ENCODE peak calls at places on chromosomes 5 and 9, in five cellular contexts. C is SJSA1, H is coronary artery, M is body of pancreas, D is DND-41. B is an unnamed sample.

GRCh38 chr5:79416499-79416898 is 97.4 kb downstream of the HOMER1 start:
- DNase-seq in C (no peak), H (no peak), M (no peak), D (no peak), B (no peak)

GRCh38 chr5:74625742-74626241 is 14.7 kb downstream of the ENC1 start:
- DNase-seq in C (peak), H (no peak), M (no peak), D (no peak), B (no peak)

GRCh38 chr5:74766348-74766886 is 500 bp downstream of the GFM2 start:
- DNase-seq in C (no peak), H (no peak), M (no peak), D (peak), B (peak)

GRCh38 chr9:120353501-120353900 is 226.5 kb downstream of the CDK5RAP2 start:
- DNase-seq in C (no peak), H (no peak), M (no peak), D (no peak), B (no peak)

GRCh38 chr5:59489551-59489950 is 404.0 kb downstream of the PDE4D start:
- DNase-seq in C (no peak), H (no peak), M (no peak), D (no peak), B (no peak)

GRCh38 chr9:117160254-117160653 is 254.6 kb downstream of the ASTN2 start:
- DNase-seq in C (no peak), H (no peak), M (no peak), D (no peak), B (no peak)

GRCh38 chr9:121249563-121249962 is 18.4 kb upstream of the GSN start:
- DNase-seq in C (no peak), H (no peak), M (no peak), D (no peak), B (no peak)

GRCh38 chr9:16688814-16689213 is 181.7 kb downstream of the BNC2 start:
- DNase-seq in C (no peak), H (no peak), M (no peak), D (no peak), B (no peak)

GRCh38 chr5:149605998-149606721 is 24.9 kb downstream of the ARHGEF37 start:
- DNase-seq in C (peak), H (no peak), M (no peak), D (no peak), B (no peak)

GRCh38 chr9:107036367-107036766 is 173.4 kb downstream of the ZNF462 start:
- DNase-seq in C (no peak), H (no peak), M (no peak), D (no peak), B (no peak)

GRCh38 chr5:143192191-143192880 is 211.2 kb downstream of the NR3C1 start:
- DNase-seq in C (no peak), H (no peak), M (no peak), D (no peak), B (no peak)

GRCh38 chr9:2857564-2858198 is 13.8 kb upstream of the PUM3 start:
- DNase-seq in C (peak), H (no peak), M (peak), D (peak), B (peak)

GRCh38 chr5:40754381-40755092 is 1.2 kb downstream of the TTC33 start:
- DNase-seq in C (no peak), H (no peak), M (no peak), D (no peak), B (peak)

GRCh38 chr5:56585973-56586740 is 229.2 kb upstream of the MAP3K1 start:
- DNase-seq in C (no peak), H (no peak), M (no peak), D (no peak), B (peak)

GRCh38 chr9:108885643-108886348 is 23.7 kb downstream of the ACTL7A start:
- DNase-seq in C (peak), H (no peak), M (peak), D (peak), B (peak)

GRCh38 chr5:39775458-39776365 is 350.9 kb upstream of the DAB2 start:
- DNase-seq in C (peak), H (no peak), M (no peak), D (no peak), B (no peak)

GRCh38 chr9:107208121-107208520 is 75.0 kb upstream of the RAD23B start:
- DNase-seq in C (no peak), H (no peak), M (no peak), D (no peak), B (no peak)

GRCh38 chr9:79652598-79652997 is 80.8 kb downstream of the TLE4 start:
- DNase-seq in C (peak), H (no peak), M (no peak), D (no peak), B (no peak)

GRCh38 chr5:154648706-154649105 is 106.5 kb upstream of the LARP1 start:
- DNase-seq in C (no peak), H (no peak), M (peak), D (no peak), B (no peak)

GRCh38 chr9:974993-975739 is 1.3 kb upstream of the DMRT3 start:
- DNase-seq in C (no peak), H (no peak), M (no peak), D (no peak), B (no peak)

GRCh38 chr5:55624841-55625602 is 87.1 kb downstream of the SLC38A9 start:
- DNase-seq in C (no peak), H (no peak), M (no peak), D (no peak), B (no peak)

GRCh38 chr9:34615132-34615531 is 3.2 kb upstream of the RPP25L start:
- DNase-seq in C (no peak), H (no peak), M (no peak), D (no peak), B (no peak)

GRCh38 chr9:123775885-123776284 is 154.0 kb downstream of the DENND1A start:
- DNase-seq in C (no peak), H (no peak), M (no peak), D (no peak), B (peak)

DNA sequence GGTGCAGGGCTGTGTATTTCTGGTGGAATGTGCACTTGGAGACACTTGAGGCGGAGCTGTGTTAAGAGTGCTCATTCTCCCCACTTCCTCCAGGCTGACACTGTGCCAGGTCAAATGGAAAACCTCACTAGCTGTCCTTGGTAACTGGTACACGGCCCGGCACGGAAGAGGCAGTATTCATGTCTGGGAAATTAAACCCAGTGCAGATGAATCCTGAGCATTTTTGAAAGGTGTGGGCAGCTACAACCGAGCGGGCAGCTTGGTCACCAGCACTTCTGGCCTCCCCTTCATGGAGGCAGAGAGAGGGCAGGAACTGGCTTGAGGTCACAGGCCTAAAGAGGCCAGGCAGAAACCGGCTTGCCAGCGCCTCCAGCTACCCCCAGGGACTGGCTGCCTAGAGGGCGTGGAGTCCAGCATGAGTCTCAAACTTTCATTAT is 1.6 kb downstream of the CLPTM1L start:
- DNase-seq in C (no peak), H (no peak), M (no peak), D (no peak), B (no peak)
- H3K4me3 ChIP-seq in C (peak), H (peak), M (no peak), D (peak), B (peak)

GRCh38 chr5:172076783-172077244 is 70.4 kb upstream of the FBXW11 start:
- DNase-seq in C (no peak), H (no peak), M (no peak), D (no peak), B (no peak)

GRCh38 chr5:172075655-172076054 is 69.2 kb upstream of the FBXW11 start:
- DNase-seq in C (no peak), H (no peak), M (no peak), D (no peak), B (no peak)

GRCh38 chr5:172078027-172078426 is 71.6 kb upstream of the FBXW11 start:
- DNase-seq in C (no peak), H (no peak), M (peak), D (no peak), B (no peak)

GRCh38 chr5:172082180-172082579 is 75.7 kb upstream of the FBXW11 start:
- DNase-seq in C (no peak), H (peak), M (no peak), D (no peak), B (no peak)

DNA sequence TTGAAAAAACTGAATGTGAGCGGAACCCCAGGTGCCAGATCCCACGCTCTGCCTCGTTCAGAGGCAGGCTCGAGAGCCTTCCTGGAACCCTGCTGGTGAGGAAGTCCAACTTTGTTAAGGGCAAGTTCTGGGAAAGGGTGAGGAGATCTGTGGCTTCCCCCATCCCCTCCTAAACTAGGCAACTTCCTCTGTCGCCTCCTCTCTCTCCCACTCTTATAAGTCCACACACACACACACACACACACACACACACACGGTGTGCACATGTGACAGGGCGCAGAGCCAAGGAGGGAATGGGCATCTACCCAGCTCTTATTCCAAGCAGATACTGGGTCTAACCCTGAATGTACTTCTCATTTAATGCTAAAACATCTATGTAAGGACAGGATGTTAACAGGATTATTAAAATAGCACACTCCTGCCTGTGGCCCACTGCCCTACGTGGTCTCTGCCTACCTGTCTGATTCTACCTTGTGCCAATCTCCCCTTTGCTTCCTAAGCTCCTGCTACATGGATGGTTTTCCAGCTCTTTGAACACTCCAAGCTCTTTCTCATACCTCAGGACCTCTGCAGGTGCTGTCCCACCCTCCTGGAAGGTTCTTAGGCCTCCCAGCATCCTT is 72.4 kb upstream of the FBXW11 start:
- DNase-seq in C (no peak), H (no peak), M (peak), D (peak), B (no peak)
- H3K4me3 ChIP-seq in C (no peak), H (no peak), M (no peak), D (no peak), B (no peak)

GRCh38 chr5:34548086-34548403 is 108.1 kb upstream of the RAI14 start:
- DNase-seq in C (no peak), H (no peak), M (no peak), D (no peak), B (no peak)
- H3K4me3 ChIP-seq in C (no peak), H (no peak), M (no peak), D (no peak), B (no peak)

GRCh38 chr9:95796029-95796428 is 79.5 kb upstream of the ERCC6L2 start:
- DNase-seq in C (no peak), H (no peak), M (no peak), D (no peak), B (no peak)

GRCh38 chr9:95791695-95792094 is 83.8 kb upstream of the ERCC6L2 start:
- DNase-seq in C (no peak), H (no peak), M (no peak), D (no peak), B (peak)

GRCh38 chr9:95788486-95789110 is 86.9 kb upstream of the ERCC6L2 start:
- DNase-seq in C (no peak), H (no peak), M (no peak), D (no peak), B (no peak)

GRCh38 chr9:95793924-95794828 is 81.3 kb upstream of the ERCC6L2 start:
- DNase-seq in C (no peak), H (no peak), M (no peak), D (no peak), B (no peak)
- H3K4me3 ChIP-seq in C (no peak), H (no peak), M (no peak), D (no peak), B (no peak)

DNA sequence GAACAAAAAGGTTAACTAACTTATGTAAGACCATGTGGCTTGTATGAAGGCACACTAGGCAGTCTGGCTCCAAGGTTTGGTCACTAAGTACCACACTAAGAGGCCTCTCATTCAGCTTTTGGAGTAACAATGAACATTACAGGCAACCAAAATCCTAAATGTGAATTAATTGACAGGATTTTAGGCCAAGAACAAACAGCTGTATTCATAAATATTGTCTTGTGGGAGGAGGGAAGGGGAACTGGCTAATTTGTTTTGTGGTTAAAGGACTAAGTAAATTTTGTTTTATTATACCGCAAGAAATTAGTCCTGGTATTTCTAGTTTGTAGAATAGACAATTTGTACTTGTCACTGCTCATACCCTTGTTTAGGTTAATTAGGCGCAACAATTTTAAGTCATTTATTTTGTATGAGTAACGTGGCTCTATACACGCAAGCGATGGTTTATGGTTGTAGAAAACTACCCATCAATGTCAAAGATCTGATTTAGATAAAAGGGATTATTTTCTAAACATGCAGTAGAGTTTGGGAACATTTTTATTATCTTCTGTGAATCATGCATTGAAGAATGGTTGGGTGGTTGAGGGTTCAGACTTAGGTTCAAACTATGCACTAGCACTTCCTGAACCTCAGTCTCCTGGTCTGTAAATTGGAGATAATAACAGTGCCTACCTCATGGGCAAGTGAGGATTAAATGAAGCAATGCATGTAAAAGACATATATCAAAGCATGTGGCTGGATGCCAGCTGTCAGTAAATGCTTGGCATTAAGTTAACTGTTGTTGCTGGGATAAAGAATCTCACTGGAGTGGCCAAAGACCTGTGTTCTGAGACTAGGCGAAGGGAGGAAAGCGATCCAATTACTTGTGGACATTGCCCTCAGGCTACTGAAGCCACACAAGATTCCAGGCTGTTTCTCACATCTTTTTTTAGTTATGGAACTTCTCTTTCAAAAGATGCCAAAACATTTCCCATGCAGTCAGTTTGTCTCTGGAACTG is 1.3 kb upstream of the OTULINL start:
- DNase-seq in C (no peak), H (no peak), M (no peak), D (no peak), B (no peak)
- H3K4me3 ChIP-seq in C (no peak), H (peak), M (no peak), D (no peak), B (no peak)

GRCh38 chr9:77597057-77597456 is 51.1 kb downstream of the GNA14 start:
- DNase-seq in C (no peak), H (no peak), M (no peak), D (no peak), B (no peak)

GRCh38 chr9:77593528-77593927 is 54.6 kb downstream of the GNA14 start:
- DNase-seq in C (no peak), H (no peak), M (no peak), D (no peak), B (no peak)

GRCh38 chr9:77598510-77598909 is 49.6 kb downstream of the GNA14 start:
- DNase-seq in C (no peak), H (no peak), M (peak), D (no peak), B (no peak)

GRCh38 chr9:77595426-77596051 is 52.6 kb downstream of the GNA14 start:
- DNase-seq in C (no peak), H (no peak), M (no peak), D (no peak), B (peak)

DNA sequence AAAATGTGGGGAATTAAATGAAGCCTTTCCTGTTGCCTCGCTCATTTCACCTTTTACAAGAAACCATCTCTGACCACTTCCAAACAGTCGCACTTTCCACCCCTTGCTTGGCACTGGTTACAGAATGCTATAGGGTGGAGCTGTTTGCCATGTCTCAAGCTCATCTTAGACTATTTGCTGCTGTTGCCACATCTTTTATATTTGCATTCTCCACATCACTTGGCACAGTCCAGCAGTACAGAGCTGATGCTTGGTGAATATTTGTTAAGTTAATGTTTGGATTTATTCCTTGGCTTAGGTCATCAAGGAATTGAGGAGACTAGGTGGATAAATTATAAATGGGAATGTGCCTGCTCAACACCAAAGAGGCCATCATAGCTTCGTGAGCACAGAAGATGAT is 53.2 kb downstream of the GNA14 start:
- DNase-seq in C (no peak), H (no peak), M (no peak), D (no peak), B (no peak)
- H3K4me3 ChIP-seq in C (no peak), H (no peak), M (no peak), D (no peak), B (no peak)

GRCh38 chr9:129887210-129888084 is 52.2 kb downstream of the USP20 start:
- DNase-seq in C (peak), H (no peak), M (no peak), D (peak), B (peak)
- H3K4me3 ChIP-seq in C (no peak), H (peak), M (no peak), D (peak), B (peak)

GRCh38 chr9:113403651-113404050 is 2.6 kb upstream of the ALAD start:
- DNase-seq in C (no peak), H (no peak), M (no peak), D (no peak), B (no peak)

GRCh38 chr9:113410207-113411158 is at the start of the genes C9orf43 and POLE3:
- DNase-seq in C (peak), H (peak), M (peak), D (peak), B (peak)

GRCh38 chr9:113409883-113410206 is 630 bp downstream of the POLE3 start:
- DNase-seq in C (no peak), H (no peak), M (no peak), D (no peak), B (no peak)

GRCh38 chr9:113409481-113409880 is 994 bp downstream of the POLE3 start:
- DNase-seq in C (no peak), H (no peak), M (no peak), D (no peak), B (no peak)
- H3K4me3 ChIP-seq in C (peak), H (peak), M (peak), D (peak), B (peak)

GRCh38 chr5:169944922-169945675 is 35.2 kb downstream of the INSYN2B start:
- DNase-seq in C (no peak), H (no peak), M (no peak), D (no peak), B (no peak)
- H3K4me3 ChIP-seq in C (no peak), H (no peak), M (no peak), D (no peak), B (no peak)